ENCODE peak calls at places on chromosomes 16 and 17, in eight cellular contexts. H is A673, X is fibroblast of the aortic adventitia, W is A549, K is upper lobe of right lung, V is kidney, S is H1, E is fibroblast of lung. L is an unnamed sample.

GRCh38 chr16:57810197-57811024 is 8.1 kb upstream of the KIFC3 start:
- DNase-seq in H (peak), X (no peak), W (peak), K (peak), V (peak), S (no peak), E (peak), L (peak)

GRCh38 chr17:48636177-48637018 is 10.2 kb upstream of the HOXB9 start:
- DNase-seq in H (peak), X (peak), W (peak), K (peak), V (peak), S (peak), E (peak), L (no peak)

GRCh38 chr17:74970395-74970794 is 2.2 kb downstream of the HID1 start:
- DNase-seq in H (no peak), X (no peak), W (no peak), K (no peak), V (no peak), S (no peak), E (no peak), L (no peak)

GRCh38 chr16:85402910-85403692 is 210.0 kb upstream of the GSE1 start:
- DNase-seq in H (peak), X (peak), W (no peak), K (peak), V (peak), S (peak), E (peak), L (no peak)

GRCh38 chr17:76753061-76753961 is 15.4 kb downstream of the MFSD11 start:
- DNase-seq in H (no peak), X (no peak), W (no peak), K (no peak), V (no peak), S (no peak), E (no peak), L (no peak)

GRCh38 chr17:15341385-15341849 is at the start of gene TEKT3:
- DNase-seq in H (no peak), X (peak), W (peak), K (peak), V (peak), S (peak), E (peak), L (peak)

GRCh38 chr16:72836181-72836580 is 211.7 kb downstream of the ZFHX3 start:
- DNase-seq in H (no peak), X (no peak), W (no peak), K (no peak), V (no peak), S (no peak), E (no peak), L (no peak)

GRCh38 chr16:25109643-25110042 is 1.9 kb upstream of the LCMT1 start:
- DNase-seq in H (peak), X (peak), W (peak), K (no peak), V (no peak), S (no peak), E (peak), L (peak)

GRCh38 chr16:6206080-6206479 is 1108.5 kb upstream of the EEF2KMT start:
- DNase-seq in H (no peak), X (no peak), W (no peak), K (no peak), V (no peak), S (no peak), E (no peak), L (no peak)

GRCh38 chr16:3036726-3037315 is at the start of gene BICDL2:
- DNase-seq in H (no peak), X (no peak), W (no peak), K (peak), V (peak), S (peak), E (no peak), L (no peak)
- H3K4me3 ChIP-seq in H (no peak), X (no peak), W (peak), K (peak), V (no peak), S (peak), E (no peak), L (no peak)

DNA sequence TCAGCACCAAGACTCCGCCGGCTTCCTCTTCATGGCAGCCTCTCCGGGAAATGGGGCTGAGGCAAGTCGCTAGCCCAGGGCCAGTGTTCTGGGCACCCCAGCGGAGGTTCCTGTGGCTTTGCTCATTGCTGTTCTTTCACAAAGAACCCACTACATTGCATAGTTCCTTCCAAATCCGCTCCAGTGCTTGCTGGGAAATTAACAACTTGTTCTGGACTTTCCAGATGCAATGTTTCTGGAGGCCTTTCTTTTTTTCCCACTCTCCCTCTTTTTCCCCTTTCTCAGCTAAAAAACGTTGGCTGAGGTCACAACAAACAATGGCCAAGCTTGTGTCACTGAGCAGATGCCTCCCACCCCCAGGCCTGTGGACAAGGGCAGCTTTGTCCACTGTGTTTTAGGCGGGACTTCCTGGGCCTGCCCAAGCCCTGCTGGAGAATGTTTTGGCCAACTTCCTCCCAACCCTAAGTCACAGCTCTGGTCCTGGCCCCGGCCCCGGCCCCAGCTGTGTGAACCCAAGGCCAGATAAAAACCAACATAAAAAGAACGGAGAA is 131.5 kb upstream of the RCVRN start:
- DNase-seq in H (no peak), X (no peak), W (no peak), K (peak), V (peak), S (no peak), E (no peak), L (peak)
- H3K4me3 ChIP-seq in H (no peak), X (no peak), W (no peak), K (peak), V (no peak), S (no peak), E (no peak), L (peak)

GRCh38 chr17:22310717-22311686 is 618.7 kb downstream of the KCNJ18 start:
- DNase-seq in H (no peak), X (no peak), W (peak), K (no peak), V (no peak), S (no peak), E (no peak), L (no peak)
- H3K4me3 ChIP-seq in H (no peak), X (no peak), W (peak), K (no peak), V (no peak), S (no peak), E (no peak), L (no peak)

DNA sequence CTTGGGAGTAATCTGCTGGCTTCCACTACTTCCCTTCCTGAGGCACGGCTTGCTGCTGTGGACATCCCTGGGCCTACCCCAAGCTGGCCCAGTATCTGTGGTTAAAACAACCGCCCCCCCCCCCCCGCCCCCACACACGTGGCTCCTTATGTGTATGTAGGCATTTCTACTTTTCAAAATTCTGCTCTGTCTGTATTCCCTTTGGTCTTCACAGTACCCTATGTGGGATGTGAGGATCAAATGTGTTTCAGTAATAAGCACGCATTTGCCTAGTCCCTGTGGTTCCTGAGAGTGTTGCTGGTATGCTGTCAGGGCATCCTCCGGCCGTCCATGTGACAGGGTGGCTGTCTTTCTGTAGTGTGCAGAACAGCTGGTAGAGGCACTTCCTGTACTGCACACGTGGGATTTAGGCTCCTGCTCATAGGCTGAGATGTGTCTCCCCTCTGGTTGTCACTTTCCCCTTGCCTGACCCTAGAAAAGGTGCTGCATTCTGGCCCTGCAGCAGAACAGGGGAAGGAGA is 2.2 kb downstream of the NT5M start:
- DNase-seq in H (no peak), X (no peak), W (no peak), K (no peak), V (no peak), S (no peak), E (no peak), L (no peak)
- H3K4me3 ChIP-seq in H (no peak), X (no peak), W (no peak), K (no peak), V (no peak), S (no peak), E (no peak), L (no peak)

GRCh38 chr17:7440113-7440822 is 956 bp downstream of the FGF11 start:
- DNase-seq in H (peak), X (peak), W (peak), K (peak), V (peak), S (peak), E (no peak), L (peak)

GRCh38 chr17:7437369-7437863 is 1.9 kb upstream of the FGF11 start:
- DNase-seq in H (no peak), X (no peak), W (no peak), K (no peak), V (peak), S (no peak), E (no peak), L (no peak)

GRCh38 chr17:7438050-7438614 is 1.2 kb upstream of the FGF11 start:
- DNase-seq in H (peak), X (no peak), W (no peak), K (peak), V (peak), S (peak), E (no peak), L (peak)

GRCh38 chr17:7439462-7440112 is at the start of gene FGF11:
- DNase-seq in H (no peak), X (no peak), W (no peak), K (no peak), V (peak), S (no peak), E (no peak), L (no peak)

GRCh38 chr17:7438656-7439460 is 454 bp upstream of the FGF11 start:
- DNase-seq in H (no peak), X (no peak), W (no peak), K (no peak), V (no peak), S (no peak), E (no peak), L (no peak)
- H3K4me3 ChIP-seq in H (peak), X (peak), W (peak), K (peak), V (peak), S (peak), E (peak), L (peak)

GRCh38 chr17:80474933-80475915 is 1.2 kb downstream of the NPTX1 start:
- DNase-seq in H (peak), X (no peak), W (no peak), K (no peak), V (peak), S (peak), E (no peak), L (no peak)

GRCh38 chr17:80477647-80478478 is 1.5 kb upstream of the NPTX1 start:
- DNase-seq in H (peak), X (peak), W (peak), K (no peak), V (no peak), S (peak), E (peak), L (no peak)

GRCh38 chr17:80474231-80474932 is 2.0 kb downstream of the NPTX1 start:
- DNase-seq in H (peak), X (peak), W (peak), K (no peak), V (peak), S (no peak), E (peak), L (no peak)

GRCh38 chr17:80476877-80477646 is 655 bp upstream of the NPTX1 start:
- DNase-seq in H (no peak), X (no peak), W (no peak), K (no peak), V (no peak), S (no peak), E (no peak), L (no peak)

GRCh38 chr17:80475949-80476876 is at the start of gene NPTX1:
- DNase-seq in H (no peak), X (no peak), W (no peak), K (no peak), V (peak), S (peak), E (no peak), L (no peak)
- H3K4me3 ChIP-seq in H (peak), X (peak), W (peak), K (peak), V (no peak), S (peak), E (peak), L (peak)

GRCh38 chr16:46748775-46749705 is 896 bp upstream of the MYLK3 start:
- DNase-seq in H (no peak), X (no peak), W (no peak), K (peak), V (no peak), S (no peak), E (no peak), L (no peak)
- H3K4me3 ChIP-seq in H (no peak), X (no peak), W (no peak), K (no peak), V (no peak), S (no peak), E (no peak), L (no peak)

GRCh38 chr16:65032397-65032796 is 89.5 kb downstream of the CDH11 start:
- DNase-seq in H (no peak), X (peak), W (no peak), K (no peak), V (no peak), S (no peak), E (peak), L (no peak)
- H3K4me3 ChIP-seq in H (no peak), X (no peak), W (no peak), K (no peak), V (no peak), S (no peak), E (no peak), L (no peak)

DNA sequence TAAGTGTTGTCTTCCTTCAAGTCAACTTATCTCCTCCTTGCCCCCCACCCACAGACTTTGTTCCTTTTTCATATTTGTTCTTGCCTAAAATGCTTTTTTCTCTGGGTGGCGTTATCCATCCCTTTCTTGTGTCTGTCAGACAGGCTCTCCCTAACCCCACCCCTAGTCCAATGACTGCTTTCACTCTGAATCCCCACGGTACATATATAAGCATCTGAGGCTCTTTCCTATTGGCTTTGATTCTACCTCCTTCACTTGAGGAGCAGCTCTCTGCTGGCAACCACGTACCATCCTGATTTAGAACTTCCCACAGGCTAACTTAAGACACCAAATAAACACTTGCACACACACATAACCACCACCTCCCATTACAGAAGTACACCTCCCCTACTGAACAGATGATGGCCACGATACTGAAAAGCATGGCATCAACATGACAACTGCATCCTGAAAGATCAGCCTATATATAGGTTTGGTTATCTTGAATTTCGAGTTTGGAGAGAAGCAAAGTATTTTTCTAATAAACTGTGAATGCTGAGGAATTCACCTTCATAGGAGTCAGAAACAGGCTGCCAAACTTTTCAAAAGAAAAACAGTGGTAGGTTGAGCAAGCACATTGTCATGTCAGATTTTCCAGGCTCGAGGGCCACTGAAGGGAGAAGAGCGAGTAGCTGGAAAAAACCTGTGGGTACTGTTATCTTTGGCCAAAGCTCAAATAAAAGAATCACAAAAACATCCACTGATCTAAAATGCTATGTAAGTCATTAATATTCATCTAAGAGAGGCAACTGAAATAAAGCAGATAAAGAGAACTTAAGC is 24.3 kb downstream of the STAT3 start:
- DNase-seq in H (no peak), X (peak), W (no peak), K (no peak), V (no peak), S (no peak), E (peak), L (peak)
- H3K4me3 ChIP-seq in H (no peak), X (no peak), W (no peak), K (no peak), V (no peak), S (no peak), E (no peak), L (no peak)

L was measured in right atrium auricular region.